ENCODE peak calls at places on chromosome 9, in seven cellular contexts. K is astrocyte, R is DND-41, U is GM12878, A is fibroblast of lung, D is PC-3, X is keratinocyte. G is an unnamed sample. For H3K27me3, the result is how much of the 10 kb centered on the place peaks cover.

GRCh38 chr9:69131682-69132081 is 42.4 kb upstream of the TJP2 start:
- DNase-seq in K (peak), R (no peak), U (no peak), A (peak), D (peak), X (peak), G (peak)

GRCh38 chr9:83708515-83709158 is 879 bp upstream of the UBQLN1 start:
- DNase-seq in K (peak), R (peak), U (no peak), A (peak), D (peak), X (no peak), G (peak)

GRCh38 chr9:124841422-124841821 is 11.8 kb upstream of the WDR38 start:
- DNase-seq in K (no peak), R (no peak), U (no peak), A (no peak), D (no peak), X (no peak), G (no peak)

GRCh38 chr9:132193227-132194110 is 31.6 kb downstream of the NTNG2 start:
- DNase-seq in K (no peak), R (no peak), U (no peak), A (no peak), D (no peak), X (no peak), G (no peak)

GRCh38 chr9:4620046-4620765 is 41.9 kb upstream of the PLPP6 start:
- DNase-seq in K (no peak), R (peak), U (no peak), A (no peak), D (peak), X (no peak), G (peak)

GRCh38 chr9:31677877-31678276 is 706.6 kb upstream of the ACO1 start:
- DNase-seq in K (no peak), R (no peak), U (no peak), A (no peak), D (no peak), X (no peak), G (no peak)

GRCh38 chr9:93308676-93309075 is 124.7 kb downstream of the WNK2 start:
- DNase-seq in K (no peak), R (no peak), U (no peak), A (no peak), D (no peak), X (no peak), G (no peak)

GRCh38 chr9:99955606-99956005 is 49.2 kb downstream of the STX17 start:
- DNase-seq in K (no peak), R (no peak), U (no peak), A (no peak), D (no peak), X (no peak), G (no peak)

GRCh38 chr9:80932181-80932580 is 757.2 kb downstream of the TLE1 start:
- DNase-seq in K (no peak), R (no peak), U (no peak), A (no peak), D (no peak), X (no peak), G (no peak)

GRCh38 chr9:96566401-96567202 is 53.0 kb downstream of the CDC14B start:
- DNase-seq in K (peak), R (peak), U (no peak), A (peak), D (peak), X (no peak), G (peak)
- TF ChIP-seq EZH2 in K (no peak), R (no peak), U (no peak), A (no peak), D (no peak), X (no peak), G (no peak)

GRCh38 chr9:34957492-34958410 is at the start of gene PHF24:
- DNase-seq in K (no peak), R (no peak), U (no peak), A (no peak), D (no peak), X (no peak), G (no peak)
- H3K27me3 ChIP-seq in K (half or more), R (under half), U (under half), A (half or more), D (half or more), X (under half), G (under half)

GRCh38 chr9:131099088-131099611 is 2.8 kb downstream of the AIF1L start:
- DNase-seq in K (no peak), R (no peak), U (no peak), A (no peak), D (no peak), X (no peak), G (no peak)
- H3K9ac ChIP-seq in K (no peak), R (no peak), U (no peak), A (no peak), D (no peak), X (no peak), G (no peak)

DNA sequence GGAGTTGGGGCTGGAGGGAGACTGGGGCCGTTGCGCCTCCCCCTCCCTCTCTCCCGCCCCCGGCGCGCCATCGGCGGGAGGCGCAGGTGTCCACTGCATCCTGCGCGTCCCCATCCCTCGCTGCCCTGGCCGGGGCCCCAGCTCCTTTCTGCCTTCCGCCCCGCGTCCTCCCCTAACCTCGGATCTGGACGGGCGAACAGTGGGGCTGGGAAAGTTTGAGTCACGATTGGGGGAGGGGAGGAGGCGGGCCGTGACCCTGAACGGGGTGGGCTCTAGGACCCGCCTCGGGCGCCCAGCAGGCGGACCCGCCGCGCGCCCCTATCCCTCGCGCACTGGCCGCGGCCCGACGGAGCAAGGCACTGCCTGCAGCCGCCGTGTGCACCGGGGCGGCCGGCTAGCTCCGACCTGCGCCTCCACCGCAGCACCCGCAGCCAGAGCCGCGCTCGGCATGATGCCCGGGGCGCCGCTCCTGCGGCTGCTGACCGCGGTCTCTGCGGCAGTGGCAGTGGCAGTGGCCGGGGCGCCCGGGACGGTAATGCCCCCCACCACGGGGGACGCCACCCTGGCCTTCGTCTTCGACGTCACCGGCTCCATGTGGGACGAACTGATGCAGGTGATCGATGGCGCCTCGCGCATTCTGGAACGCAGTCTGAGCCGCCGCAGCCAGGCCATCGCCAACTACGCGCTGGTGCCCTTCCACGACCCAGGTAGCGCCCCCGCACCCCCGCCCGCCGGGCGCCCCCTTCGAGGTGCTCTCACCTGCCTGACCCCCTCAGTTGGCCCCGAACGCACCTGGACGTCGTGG is at the start of gene HMCN2:
- DNase-seq in K (no peak), R (no peak), U (no peak), A (peak), D (no peak), X (no peak), G (peak)
- TF ChIP-seq EZH2 in K (peak), R (no peak), U (no peak), A (peak), D (no peak), X (peak), G (peak)

DNA sequence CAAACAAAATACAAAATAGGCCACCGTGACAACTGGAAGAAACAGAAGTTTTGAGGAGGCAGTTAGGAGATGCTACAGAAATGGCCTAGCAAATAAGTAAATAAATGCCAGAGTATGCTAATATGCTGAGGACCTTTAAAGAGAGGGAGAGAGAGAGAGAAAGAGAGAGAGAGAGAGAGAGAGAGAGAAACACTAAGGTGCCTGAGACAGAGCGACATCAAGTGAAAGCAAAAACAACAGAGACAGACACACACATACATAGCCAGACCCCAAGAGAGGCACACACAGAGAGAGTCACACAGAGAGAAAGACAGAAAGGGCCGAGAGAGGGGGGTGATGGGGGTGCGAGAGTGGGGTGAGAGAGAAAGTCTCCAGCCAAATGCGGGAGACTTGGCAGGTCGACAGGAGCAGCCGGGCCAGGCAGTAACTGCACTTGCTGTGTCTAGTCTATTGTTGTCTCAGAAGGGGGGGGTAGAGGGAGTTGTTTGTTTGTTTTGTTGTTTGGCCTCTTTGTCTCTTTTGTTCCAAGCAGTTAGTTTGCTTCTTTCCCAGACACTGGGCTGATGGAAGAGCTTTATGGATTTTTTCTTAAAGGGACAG is 30.1 kb upstream of the NFIB start:
- DNase-seq in K (no peak), R (no peak), U (no peak), A (no peak), D (no peak), X (no peak), G (no peak)
- H3K27me3 ChIP-seq in K (half or more), R (under half), U (under half), A (half or more), D (under half), X (half or more), G (under half)

GRCh38 chr9:89558500-89558899 is 46.3 kb upstream of the GADD45G start:
- DNase-seq in K (no peak), R (no peak), U (no peak), A (no peak), D (no peak), X (no peak), G (no peak)

GRCh38 chr9:89554307-89554706 is 50.5 kb upstream of the GADD45G start:
- DNase-seq in K (no peak), R (no peak), U (no peak), A (no peak), D (no peak), X (no peak), G (no peak)

GRCh38 chr9:89553451-89554020 is 51.3 kb upstream of the GADD45G start:
- DNase-seq in K (no peak), R (no peak), U (no peak), A (no peak), D (no peak), X (no peak), G (no peak)

GRCh38 chr9:89555016-89555415 is 49.8 kb upstream of the GADD45G start:
- DNase-seq in K (no peak), R (no peak), U (no peak), A (no peak), D (no peak), X (no peak), G (no peak)

DNA sequence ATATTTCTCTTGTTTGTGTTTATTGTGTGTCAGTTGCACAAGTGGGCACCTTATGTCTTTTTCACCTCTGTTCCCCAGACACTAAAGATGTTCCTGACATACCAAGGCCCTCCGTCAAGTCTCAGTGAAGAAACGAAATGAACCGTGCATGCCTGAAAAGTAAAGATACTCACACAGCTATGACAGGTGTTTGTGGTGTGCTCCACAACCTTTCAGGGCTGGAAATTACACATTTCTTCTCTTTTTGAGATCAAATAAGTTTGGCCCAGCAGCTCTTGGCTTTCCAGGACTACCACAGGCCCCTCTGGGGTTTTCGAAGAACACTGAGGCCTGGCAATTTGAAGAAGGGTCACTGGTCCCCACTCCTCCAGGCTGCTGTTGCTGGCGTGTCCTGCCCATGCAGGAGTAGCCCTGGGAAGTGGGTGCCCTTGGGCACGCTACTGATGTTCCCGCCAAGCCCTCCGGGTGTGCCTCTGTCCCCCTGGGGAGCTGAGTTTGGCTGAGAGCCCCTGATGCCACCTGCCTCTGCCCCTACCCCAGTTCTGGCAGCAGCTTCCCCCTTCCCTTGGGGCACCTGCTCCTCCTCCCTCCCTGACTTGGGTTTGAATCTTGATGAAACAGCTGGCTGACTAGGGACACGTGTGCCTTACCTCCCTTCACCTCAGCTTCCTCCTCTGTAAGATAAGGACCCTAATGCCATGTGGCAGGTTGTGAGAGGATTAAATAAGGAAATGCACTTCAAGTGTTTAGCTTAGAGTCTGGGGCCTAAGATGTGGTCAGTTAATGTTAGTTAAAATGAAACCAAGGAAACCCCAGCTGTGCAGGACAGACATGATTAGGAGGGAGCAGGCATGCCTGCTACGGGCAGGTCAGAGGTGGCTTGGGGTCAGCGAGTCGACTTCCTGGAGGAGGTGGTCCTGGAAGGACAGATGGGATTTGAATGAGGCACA is 49.1 kb upstream of the GADD45G start:
- DNase-seq in K (no peak), R (peak), U (peak), A (no peak), D (no peak), X (no peak), G (no peak)
- H3K9ac ChIP-seq in K (no peak), R (no peak), U (peak), A (no peak), D (no peak), X (no peak), G (no peak)

GRCh38 chr9:120940573-120940972 is 14.0 kb upstream of the TRAF1 start:
- DNase-seq in K (no peak), R (no peak), U (no peak), A (no peak), D (no peak), X (no peak), G (no peak)
- TF ChIP-seq EZH2 in K (no peak), R (no peak), U (no peak), A (no peak), D (no peak), X (no peak), G (no peak)